ENCODE peak calls at places on chromosomes 2 and 18, in ten cellular contexts. K, I, N, V, Q, Z, F, G, U and E are unnamed samples. For H3K27me3, the result is how much of the 10 kb centered on the place peaks cover.

GRCh38 chr18:35983147-35983546 is 10.7 kb downstream of the RMP24 start:
- DNase-seq in K (no peak), I (no peak), N (no peak), V (no peak), Q (no peak), Z (no peak), F (no peak), G (no peak), U (no peak), E (no peak)

GRCh38 chr2:165239230-165239629 is at the start of gene SCN2A:
- DNase-seq in K (peak), I (no peak), N (peak), V (no peak), Q (no peak), Z (no peak), F (no peak), G (peak), U (no peak), E (no peak)

GRCh38 chr2:74843371-74844298 is 9.7 kb downstream of the HK2 start:
- DNase-seq in K (no peak), I (no peak), N (peak), V (no peak), Q (no peak), Z (no peak), F (peak), G (no peak), U (no peak), E (no peak)

GRCh38 chr2:43225093-43225787 is 1.2 kb downstream of the ZFP36L2 start:
- DNase-seq in K (peak), I (peak), N (peak), V (peak), Q (peak), Z (no peak), F (no peak), G (no peak), U (peak), E (no peak)

GRCh38 chr2:213284105-213285090 is at the start of gene SPAG16:
- DNase-seq in K (peak), I (peak), N (peak), V (peak), Q (peak), Z (peak), F (peak), G (peak), U (peak), E (peak)

GRCh38 chr2:189178726-189179606 is 595 bp downstream of the COL5A2 start:
- DNase-seq in K (no peak), I (no peak), N (peak), V (no peak), Q (no peak), Z (no peak), F (no peak), G (no peak), U (no peak), E (peak)

GRCh38 chr18:14089176-14089575 is 43.1 kb downstream of the ZNF519 start:
- DNase-seq in K (no peak), I (no peak), N (no peak), V (no peak), Q (no peak), Z (no peak), F (no peak), G (no peak), U (no peak), E (no peak)

GRCh38 chr2:214069254-214069653 is 341.6 kb upstream of the VWC2L start:
- DNase-seq in K (peak), I (no peak), N (peak), V (no peak), Q (no peak), Z (no peak), F (no peak), G (peak), U (no peak), E (peak)

GRCh38 chr18:74861154-74861553 is 263.5 kb downstream of the ZNF407 start:
- DNase-seq in K (no peak), I (no peak), N (peak), V (no peak), Q (no peak), Z (no peak), F (no peak), G (no peak), U (no peak), E (no peak)

GRCh38 chr2:85326406-85326945 is 1.3 kb downstream of the TGOLN2 start:
- DNase-seq in K (no peak), I (no peak), N (peak), V (no peak), Q (no peak), Z (no peak), F (no peak), G (no peak), U (no peak), E (no peak)

GRCh38 chr2:100178085-100178788 is 35.8 kb upstream of the AFF3 start:
- DNase-seq in K (no peak), I (no peak), N (peak), V (peak), Q (peak), Z (no peak), F (peak), G (no peak), U (no peak), E (no peak)

GRCh38 chr2:181675241-181675640 is 5.1 kb downstream of the NEUROD1 start:
- DNase-seq in K (no peak), I (no peak), N (no peak), V (no peak), Q (no peak), Z (no peak), F (no peak), G (no peak), U (no peak), E (no peak)

GRCh38 chr18:22550366-22550765 is 132.7 kb upstream of the CTAGE1 start:
- DNase-seq in K (no peak), I (no peak), N (no peak), V (no peak), Q (no peak), Z (no peak), F (no peak), G (no peak), U (no peak), E (no peak)

GRCh38 chr2:47719099-47719498 is 63.8 kb upstream of the MSH6 start:
- DNase-seq in K (no peak), I (no peak), N (no peak), V (no peak), Q (no peak), Z (no peak), F (peak), G (no peak), U (no peak), E (no peak)

GRCh38 chr2:201754683-201755415 is 25.9 kb downstream of the ALS2 start:
- DNase-seq in K (no peak), I (no peak), N (no peak), V (no peak), Q (no peak), Z (no peak), F (no peak), G (no peak), U (no peak), E (no peak)

GRCh38 chr2:192254444-192254843 is 59.7 kb upstream of the TMEFF2 start:
- DNase-seq in K (no peak), I (no peak), N (no peak), V (no peak), Q (no peak), Z (no peak), F (no peak), G (no peak), U (no peak), E (no peak)

GRCh38 chr2:63628543-63628942 is 39.8 kb downstream of the MDH1 start:
- DNase-seq in K (no peak), I (no peak), N (no peak), V (no peak), Q (no peak), Z (no peak), F (no peak), G (no peak), U (no peak), E (no peak)

GRCh38 chr2:74690571-74690970 is 36.5 kb downstream of the SEMA4F start:
- DNase-seq in K (peak), I (no peak), N (peak), V (peak), Q (no peak), Z (no peak), F (peak), G (no peak), U (no peak), E (peak)

GRCh38 chr2:214808481-214808931 is 977 bp downstream of the BARD1 start:
- DNase-seq in K (no peak), I (no peak), N (peak), V (no peak), Q (no peak), Z (no peak), F (no peak), G (no peak), U (no peak), E (no peak)

GRCh38 chr18:9401166-9401565 is 66.6 kb downstream of the TWSG1 start:
- DNase-seq in K (no peak), I (no peak), N (peak), V (no peak), Q (no peak), Z (no peak), F (no peak), G (no peak), U (no peak), E (no peak)

GRCh38 chr18:9405130-9405529 is 70.2 kb upstream of the RALBP1 start:
- DNase-seq in K (no peak), I (no peak), N (no peak), V (no peak), Q (no peak), Z (no peak), F (no peak), G (no peak), U (no peak), E (no peak)

GRCh38 chr18:9404565-9405060 is 70.0 kb downstream of the TWSG1 start:
- DNase-seq in K (no peak), I (no peak), N (peak), V (no peak), Q (no peak), Z (no peak), F (no peak), G (no peak), U (no peak), E (no peak)

GRCh38 chr18:9405977-9406376 is 69.3 kb upstream of the RALBP1 start:
- DNase-seq in K (no peak), I (no peak), N (no peak), V (no peak), Q (no peak), Z (no peak), F (no peak), G (no peak), U (no peak), E (no peak)

DNA sequence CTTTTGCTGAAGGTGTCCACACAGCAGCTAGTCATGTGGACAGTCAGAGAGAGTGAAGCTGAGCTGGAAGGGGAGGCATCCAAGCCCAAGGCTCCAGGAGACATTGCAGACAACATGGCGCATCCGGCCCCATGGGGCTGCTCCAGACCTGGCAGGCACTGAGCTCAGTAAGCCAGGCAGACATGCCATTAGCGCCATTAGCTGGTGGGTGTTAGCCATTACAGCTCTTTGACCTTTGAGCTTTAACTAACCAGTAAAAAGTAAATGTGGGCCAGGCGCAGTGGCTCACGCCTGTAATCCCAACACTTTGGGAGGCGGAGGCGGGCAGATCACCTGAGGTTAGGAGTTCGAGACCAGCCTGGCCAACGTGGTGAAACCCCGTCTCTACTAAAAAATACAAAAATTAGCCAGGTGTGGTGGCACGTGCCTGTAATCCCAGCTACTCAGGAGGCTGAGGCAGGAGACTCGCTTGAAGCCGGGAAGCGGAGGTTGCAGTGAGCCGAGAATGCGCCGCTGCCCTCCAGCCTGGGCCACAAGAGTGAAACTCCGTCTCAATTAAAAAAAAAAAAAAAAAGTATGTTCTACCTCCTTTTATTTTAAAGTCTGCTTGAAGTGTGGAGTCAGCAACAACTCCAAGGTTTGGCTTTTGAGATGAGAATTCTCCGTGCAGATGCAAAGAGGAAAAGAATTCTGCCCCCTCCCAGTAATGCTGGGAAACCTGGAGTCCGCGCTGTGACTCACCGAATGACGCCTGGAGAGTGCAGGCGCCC is 69.4 kb downstream of the TWSG1 start:
- DNase-seq in K (peak), I (no peak), N (no peak), V (no peak), Q (no peak), Z (no peak), F (no peak), G (no peak), U (peak), E (no peak)
- TF ChIP-seq CTCF in K (no peak), I (no peak), N (no peak), V (no peak), Q (no peak), Z (no peak), F (no peak), G (no peak), U (no peak), E (no peak)

GRCh38 chr2:42102606-42103450 is 55.0 kb downstream of the PKDCC start:
- DNase-seq in K (no peak), I (peak), N (no peak), V (peak), Q (peak), Z (no peak), F (no peak), G (no peak), U (peak), E (no peak)
- H3K4me3 ChIP-seq in K (peak), I (peak), N (no peak), V (peak), Q (peak), Z (peak), F (peak), G (no peak), U (peak), E (no peak)

DNA sequence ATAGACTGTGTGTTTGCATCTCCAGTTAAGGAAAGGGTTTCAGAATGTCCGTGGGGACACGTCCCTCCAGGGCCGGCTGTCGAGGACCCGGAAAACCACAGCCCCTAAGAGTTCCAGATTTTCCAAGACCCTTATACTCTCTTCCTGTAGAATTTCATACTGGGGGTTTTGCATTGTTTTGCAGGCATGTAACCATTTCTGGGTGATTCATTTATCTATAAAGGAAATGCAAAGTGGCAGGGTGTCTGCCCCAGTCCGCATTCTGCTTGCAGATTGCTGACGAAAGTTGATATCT is 8.5 kb downstream of the SP9 start:
- DNase-seq in K (no peak), I (no peak), N (no peak), V (no peak), Q (no peak), Z (no peak), F (no peak), G (no peak), U (no peak), E (no peak)
- H3K27me3 ChIP-seq in K (under half), I (half or more), N (half or more), V (under half), Q (half or more), Z (under half), F (under half), G (half or more), U (under half), E (half or more)

GRCh38 chr2:9221223-9221622 is 14.6 kb downstream of the ASAP2 start:
- DNase-seq in K (no peak), I (peak), N (no peak), V (no peak), Q (no peak), Z (no peak), F (no peak), G (no peak), U (no peak), E (no peak)
- TF ChIP-seq CTCF in K (no peak), I (no peak), N (no peak), V (no peak), Q (no peak), Z (no peak), F (no peak), G (no peak), U (no peak), E (no peak)

GRCh38 chr2:30336978-30337841 is 105.9 kb downstream of the LBH start:
- DNase-seq in K (no peak), I (no peak), N (no peak), V (no peak), Q (no peak), Z (no peak), F (peak), G (no peak), U (no peak), E (no peak)
- H3K4me3 ChIP-seq in K (no peak), I (no peak), N (no peak), V (no peak), Q (no peak), Z (no peak), F (peak), G (no peak), U (no peak), E (no peak)

DNA sequence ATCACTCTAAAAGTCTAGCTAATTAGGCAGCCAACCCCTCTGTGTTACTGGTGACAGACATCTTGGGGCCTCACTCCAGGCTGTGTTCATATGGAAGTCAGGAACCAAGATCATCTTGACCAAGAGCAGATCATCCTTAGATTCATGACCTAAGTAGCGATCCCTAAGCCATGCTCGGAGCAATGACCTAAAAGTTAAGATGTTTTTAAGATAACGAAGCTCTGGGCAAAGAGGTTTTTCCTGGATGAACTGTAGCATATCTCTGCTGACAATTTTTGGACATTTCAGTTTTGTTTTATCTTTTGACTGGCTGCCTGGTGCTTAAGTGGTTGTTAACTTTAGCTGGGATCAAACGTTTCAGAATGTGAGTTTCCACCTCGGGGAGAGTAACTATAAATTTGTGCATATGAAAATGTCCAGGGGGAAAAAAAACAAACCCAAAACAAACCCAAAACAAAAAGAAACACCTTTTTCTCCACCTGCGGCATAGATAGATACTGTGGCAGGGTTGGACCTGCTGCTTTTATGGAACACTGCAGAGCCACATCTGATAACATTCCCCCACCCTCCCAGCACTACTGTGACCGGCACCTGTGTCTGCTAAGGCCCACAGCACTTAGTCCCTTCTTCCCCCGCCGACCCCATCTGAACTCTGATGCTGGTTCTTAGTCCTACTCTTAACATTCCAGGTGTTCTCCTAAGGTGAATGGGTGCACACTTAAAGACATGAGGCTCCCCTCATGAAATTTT is 45.5 kb downstream of the EPAS1 start:
- DNase-seq in K (no peak), I (no peak), N (no peak), V (no peak), Q (no peak), Z (no peak), F (no peak), G (no peak), U (no peak), E (no peak)
- H3K27me3 ChIP-seq in K (under half), I (under half), N (under half), V (under half), Q (under half), Z (under half), F (under half), G (under half), U (under half), E (under half)

GRCh38 chr2:31233741-31234689 is at the start of gene EHD3:
- DNase-seq in K (peak), I (peak), N (peak), V (peak), Q (peak), Z (peak), F (no peak), G (no peak), U (peak), E (peak)
- TF ChIP-seq CTCF in K (peak), I (peak), N (peak), V (peak), Q (peak), Z (peak), F (peak), G (peak), U (peak), E (peak)